ENCODE peak calls at places on chromosomes 1 and 21, in eight cellular contexts. W is psoas muscle, U is Panc1, D is upper lobe of right lung, Y is fibroblast of lung, V is IMR-90, B is Peyer's patch, M is heart left ventricle. F is an unnamed sample. For H3K4me1 and H3K9me3, the result is how much of the 10 kb centered on the place peaks cover.

GRCh38 chr1:56864430-56864829 is 9.8 kb downstream of the C8A start:
- DNase-seq in W (no peak), U (no peak), D (no peak), Y (no peak), V (peak), B (no peak), M (no peak), F (no peak)

GRCh38 chr1:203867816-203868215 is 6.4 kb downstream of the SNRPE start:
- DNase-seq in W (no peak), U (no peak), D (no peak), Y (no peak), V (no peak), B (no peak), M (no peak), F (no peak)

GRCh38 chr1:107687846-107688753 is 276.9 kb downstream of the VAV3 start:
- DNase-seq in W (no peak), U (no peak), D (no peak), Y (peak), V (no peak), B (no peak), M (no peak), F (no peak)

GRCh38 chr1:34800214-34800613 is 7.4 kb downstream of the GJA4 start:
- DNase-seq in W (no peak), U (no peak), D (no peak), Y (no peak), V (peak), B (no peak), M (no peak), F (no peak)

GRCh38 chr1:14142397-14143095 is 442.6 kb downstream of the PRDM2 start:
- DNase-seq in W (no peak), U (no peak), D (no peak), Y (no peak), V (no peak), B (no peak), M (no peak), F (no peak)

GRCh38 chr21:32009263-32009662 is 136.4 kb downstream of the HUNK start:
- DNase-seq in W (no peak), U (no peak), D (no peak), Y (no peak), V (no peak), B (no peak), M (no peak), F (no peak)

GRCh38 chr1:81111818-81112217 is 688.9 kb upstream of the ADGRL2 start:
- DNase-seq in W (no peak), U (no peak), D (no peak), Y (peak), V (peak), B (no peak), M (no peak), F (no peak)

GRCh38 chr1:212633144-212633543 is 24.6 kb downstream of the ATF3 start:
- DNase-seq in W (no peak), U (no peak), D (no peak), Y (no peak), V (no peak), B (no peak), M (no peak), F (no peak)

GRCh38 chr1:201357211-201357610 is 20.3 kb downstream of the TNNT2 start:
- DNase-seq in W (no peak), U (no peak), D (peak), Y (no peak), V (no peak), B (no peak), M (no peak), F (no peak)

GRCh38 chr1:159942700-159943640 is 2.4 kb downstream of the IGSF9 start:
- DNase-seq in W (no peak), U (no peak), D (peak), Y (no peak), V (no peak), B (no peak), M (no peak), F (no peak)

GRCh38 chr21:16563795-16564194 is 834.0 kb downstream of the USP25 start:
- DNase-seq in W (no peak), U (no peak), D (no peak), Y (no peak), V (no peak), B (no peak), M (no peak), F (peak)

GRCh38 chr1:177629526-177629925 is 340.3 kb downstream of the SEC16B start:
- DNase-seq in W (no peak), U (no peak), D (no peak), Y (no peak), V (peak), B (no peak), M (no peak), F (no peak)

GRCh38 chr1:8473121-8473891 is 155.4 kb downstream of the SLC45A1 start:
- DNase-seq in W (no peak), U (no peak), D (no peak), Y (no peak), V (no peak), B (no peak), M (no peak), F (no peak)

GRCh38 chr1:204151562-204152309 is at the start of gene ETNK2:
- DNase-seq in W (peak), U (no peak), D (peak), Y (peak), V (peak), B (peak), M (peak), F (no peak)

GRCh38 chr1:20108724-20109123 is 10.6 kb downstream of the PLA2G2D start:
- DNase-seq in W (no peak), U (no peak), D (no peak), Y (no peak), V (no peak), B (no peak), M (no peak), F (no peak)

GRCh38 chr1:58718435-58718834 is 18.6 kb upstream of the MYSM1 start:
- DNase-seq in W (no peak), U (no peak), D (no peak), Y (no peak), V (peak), B (no peak), M (no peak), F (no peak)

GRCh38 chr21:37153935-37154350 is 80.9 kb downstream of the TTC3 start:
- DNase-seq in W (peak), U (no peak), D (no peak), Y (no peak), V (peak), B (peak), M (peak), F (no peak)

GRCh38 chr1:248696261-248696660 is 6.3 kb downstream of the OR14I1 start:
- DNase-seq in W (no peak), U (no peak), D (no peak), Y (no peak), V (no peak), B (peak), M (no peak), F (no peak)

GRCh38 chr1:2255420-2256369 is 27.6 kb downstream of the SKI start:
- DNase-seq in W (peak), U (peak), D (no peak), Y (peak), V (peak), B (no peak), M (no peak), F (no peak)

GRCh38 chr1:102241431-102242338 is 245.0 kb upstream of the OLFM3 start:
- DNase-seq in W (no peak), U (no peak), D (no peak), Y (no peak), V (no peak), B (no peak), M (no peak), F (no peak)

GRCh38 chr1:155003766-155004351 is 1.3 kb downstream of the ZBTB7B start:
- DNase-seq in W (peak), U (no peak), D (peak), Y (peak), V (peak), B (peak), M (peak), F (no peak)

GRCh38 chr1:210360852-210361477 is 32.3 kb downstream of the HHAT start:
- DNase-seq in W (no peak), U (peak), D (no peak), Y (peak), V (peak), B (no peak), M (no peak), F (no peak)

GRCh38 chr1:117370071-117370470 is 2.8 kb downstream of the MAN1A2 start:
- DNase-seq in W (no peak), U (no peak), D (no peak), Y (no peak), V (peak), B (no peak), M (no peak), F (no peak)

GRCh38 chr1:116122955-116123757 is 12.0 kb downstream of the MAB21L3 start:
- DNase-seq in W (no peak), U (no peak), D (peak), Y (peak), V (peak), B (peak), M (no peak), F (no peak)

GRCh38 chr1:87872189-87872588 is 543.5 kb downstream of the LMO4 start:
- DNase-seq in W (no peak), U (no peak), D (no peak), Y (no peak), V (no peak), B (no peak), M (no peak), F (no peak)

GRCh38 chr1:222369991-222370910 is 177.7 kb downstream of the HHIPL2 start:
- DNase-seq in W (no peak), U (no peak), D (no peak), Y (peak), V (peak), B (no peak), M (no peak), F (no peak)

GRCh38 chr1:8398086-8398485 is 80.2 kb downstream of the SLC45A1 start:
- DNase-seq in W (no peak), U (no peak), D (no peak), Y (no peak), V (no peak), B (no peak), M (no peak), F (no peak)

GRCh38 chr1:113780363-113781146 is 21.3 kb upstream of the PHTF1 start:
- DNase-seq in W (no peak), U (no peak), D (no peak), Y (no peak), V (peak), B (no peak), M (no peak), F (no peak)
- H3K4me1 ChIP-seq in W (half or more), U (under half), D (under half), Y (under half), V (under half), B (under half), M (half or more), F (under half)

DNA sequence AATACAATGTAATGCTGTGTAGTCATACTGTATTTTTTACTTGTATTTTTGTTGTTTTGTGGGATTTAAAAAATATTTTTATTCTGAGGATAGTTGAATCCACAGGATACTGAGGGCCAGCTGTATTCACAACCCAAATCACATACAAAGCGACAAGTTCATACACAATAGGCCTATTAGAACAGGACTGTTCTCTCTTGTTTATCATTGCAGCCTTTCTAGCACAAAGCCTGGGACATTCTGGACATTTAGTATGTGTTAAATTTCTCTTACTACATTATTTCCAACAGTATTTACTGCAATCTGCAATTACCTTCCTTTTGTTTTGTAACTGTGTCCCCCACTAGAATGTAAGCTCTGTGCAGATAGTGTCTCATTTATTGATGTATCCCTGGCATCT is 65.4 kb downstream of the SLC35A3 start:
- DNase-seq in W (no peak), U (no peak), D (no peak), Y (no peak), V (no peak), B (no peak), M (no peak), F (no peak)
- H3K27ac ChIP-seq in W (no peak), U (no peak), D (no peak), Y (no peak), V (no peak), B (no peak), M (no peak), F (no peak)

DNA sequence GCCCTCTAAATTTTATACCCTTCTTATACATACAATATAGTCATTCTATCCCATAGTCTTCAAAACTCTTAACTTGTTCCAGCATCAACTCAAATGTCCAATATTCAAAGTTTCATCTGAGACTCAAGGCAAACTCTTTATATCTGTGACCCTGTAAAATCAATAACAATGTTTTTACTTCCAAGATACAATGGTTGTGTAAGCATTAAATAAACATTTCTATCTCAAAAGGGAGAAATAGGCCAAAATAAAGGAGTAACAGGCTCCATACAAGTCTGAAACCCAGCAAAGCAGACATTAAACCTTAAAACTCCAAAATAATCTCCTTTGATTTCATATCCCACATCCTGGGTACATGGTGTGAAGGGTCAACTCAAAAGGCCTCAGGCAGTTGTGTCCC is 1299.1 kb downstream of the MRPL39 start:
- DNase-seq in W (no peak), U (no peak), D (no peak), Y (no peak), V (no peak), B (no peak), M (no peak), F (no peak)
- H3K9me3 ChIP-seq in W (under half), U (under half), D (under half), Y (under half), V (under half), B (under half), M (under half), F (under half)

GRCh38 chr1:84259376-84259775 is 42.1 kb upstream of the SAMD13 start:
- DNase-seq in W (no peak), U (no peak), D (no peak), Y (no peak), V (no peak), B (no peak), M (no peak), F (no peak)
- H3K4me1 ChIP-seq in W (under half), U (under half), D (under half), Y (under half), V (under half), B (under half), M (under half), F (under half)

DNA sequence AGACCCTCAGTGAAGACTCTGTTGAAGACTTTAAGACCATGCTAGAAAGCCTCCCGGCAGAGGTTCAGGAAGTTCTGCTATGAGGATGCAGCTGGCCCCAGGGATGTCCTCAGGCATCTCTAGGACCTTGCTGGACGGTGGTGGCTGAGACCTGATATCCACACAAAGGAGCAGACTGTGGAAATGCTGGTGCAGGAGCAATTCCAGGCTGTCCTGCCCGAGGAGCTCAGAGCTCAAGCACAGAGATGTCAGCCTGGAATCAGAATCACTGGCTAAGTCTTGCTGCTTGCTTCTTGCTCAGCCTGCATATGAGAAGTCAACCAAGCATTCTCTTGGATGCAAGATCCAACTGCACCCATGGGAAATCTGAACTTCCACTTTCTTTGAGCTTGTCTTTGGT is 22.0 kb upstream of the CDC42 start:
- DNase-seq in W (no peak), U (no peak), D (no peak), Y (no peak), V (no peak), B (no peak), M (no peak), F (no peak)
- H3K27ac ChIP-seq in W (no peak), U (no peak), D (no peak), Y (no peak), V (no peak), B (no peak), M (no peak), F (no peak)

DNA sequence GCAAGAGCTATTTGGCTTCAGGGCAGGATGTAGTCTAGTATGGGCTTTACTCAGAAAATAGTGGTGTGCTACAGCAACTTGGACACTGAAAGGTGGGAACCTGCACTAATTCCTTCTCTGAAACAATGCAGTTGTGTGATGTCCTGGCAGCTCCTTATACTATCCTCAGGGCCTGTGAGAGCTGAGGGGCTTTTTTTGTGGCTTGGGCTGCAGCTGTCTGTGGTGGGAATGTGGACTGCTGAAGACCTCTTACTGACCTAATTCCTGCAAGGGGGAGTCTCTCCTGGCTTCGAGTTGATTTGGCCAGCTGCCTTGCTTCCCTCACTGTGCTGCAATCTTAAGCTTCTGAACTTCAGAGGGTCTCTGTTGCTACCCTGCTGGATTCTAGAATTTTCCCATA is 22.3 kb upstream of the CHODL start:
- DNase-seq in W (no peak), U (no peak), D (no peak), Y (no peak), V (no peak), B (no peak), M (no peak), F (no peak)
- H3K9me3 ChIP-seq in W (under half), U (under half), D (under half), Y (under half), V (under half), B (under half), M (under half), F (under half)

GRCh38 chr1:15884477-15884876 is 37.0 kb downstream of the SPEN start:
- DNase-seq in W (no peak), U (no peak), D (no peak), Y (no peak), V (no peak), B (no peak), M (no peak), F (no peak)
- H3K4me1 ChIP-seq in W (half or more), U (under half), D (under half), Y (under half), V (under half), B (under half), M (half or more), F (under half)

DNA sequence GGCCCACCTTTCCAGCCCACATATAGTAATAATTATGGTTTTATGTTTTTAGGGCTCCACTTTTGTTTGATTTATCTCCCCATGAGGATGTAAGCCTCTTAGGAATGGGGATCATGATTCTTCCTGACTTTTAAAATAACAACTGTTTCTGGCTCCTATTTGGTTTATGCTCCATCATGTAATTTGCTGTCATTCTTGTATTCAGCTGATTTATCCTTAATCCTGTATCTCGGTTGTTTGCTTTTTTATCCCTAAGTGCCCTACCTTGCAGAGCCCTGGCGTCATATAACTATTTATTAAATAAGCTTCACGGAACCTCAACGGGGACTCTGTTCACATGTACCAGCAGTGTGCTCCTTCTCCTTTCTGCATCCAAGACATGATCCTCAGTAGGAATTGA is 70.7 kb downstream of the RYR2 start:
- DNase-seq in W (no peak), U (no peak), D (no peak), Y (no peak), V (no peak), B (no peak), M (no peak), F (no peak)
- H3K27ac ChIP-seq in W (no peak), U (no peak), D (no peak), Y (no peak), V (no peak), B (no peak), M (no peak), F (no peak)

GRCh38 chr21:44427241-44428120 is 27.8 kb upstream of the LRRC3 start:
- DNase-seq in W (no peak), U (no peak), D (peak), Y (no peak), V (no peak), B (peak), M (no peak), F (no peak)
- H3K9me3 ChIP-seq in W (under half), U (under half), D (under half), Y (under half), V (under half), B (under half), M (under half), F (under half)

F was measured in iPS DF 6.9.